ENCODE peak calls at places on chromosomes 4 and X, in six cellular contexts. One of them, this sample, is unnamed.

GRCh38 chr4:10106421-10107039 is 10.1 kb downstream of the WDR1 start:
- DNase-seq in upper lobe of left lung: no peak
- DNase-seq in sigmoid colon: peak
- DNase-seq in HCT116: peak
- DNase-seq in transverse colon: peak
- DNase-seq in stomach: peak
- DNase-seq in this sample: no peak

GRCh38 chrX:72131317-72132294 is at the start of gene RTL5:
- DNase-seq in sigmoid colon: peak
- DNase-seq in stomach: peak
- DNase-seq in upper lobe of left lung: peak
- DNase-seq in transverse colon: peak
- DNase-seq in HCT116: peak
- DNase-seq in this sample: peak

GRCh38 chrX:15359701-15360100 is 24.4 kb upstream of the PIGA start:
- DNase-seq in transverse colon: no peak
- DNase-seq in sigmoid colon: no peak
- DNase-seq in upper lobe of left lung: no peak
- DNase-seq in HCT116: no peak
- DNase-seq in stomach: no peak
- DNase-seq in this sample: no peak

GRCh38 chrX:15349046-15349445 is 13.7 kb upstream of the PIGA start:
- DNase-seq in HCT116: peak
- DNase-seq in upper lobe of left lung: no peak
- DNase-seq in sigmoid colon: no peak
- DNase-seq in transverse colon: peak
- DNase-seq in stomach: peak
- DNase-seq in this sample: no peak

GRCh38 chr4:65971686-65972085 is 301.4 kb upstream of the EPHA5 start:
- DNase-seq in HCT116: no peak
- DNase-seq in upper lobe of left lung: no peak
- DNase-seq in transverse colon: no peak
- DNase-seq in sigmoid colon: no peak
- DNase-seq in stomach: no peak
- DNase-seq in this sample: no peak

GRCh38 chrX:53065066-53065465 is 16.5 kb downstream of the GPR173 start:
- DNase-seq in transverse colon: no peak
- DNase-seq in HCT116: no peak
- DNase-seq in upper lobe of left lung: no peak
- DNase-seq in sigmoid colon: no peak
- DNase-seq in stomach: no peak
- DNase-seq in this sample: no peak

GRCh38 chr4:177057191-177057590 is 252.5 kb upstream of the NEIL3 start:
- DNase-seq in HCT116: no peak
- DNase-seq in upper lobe of left lung: no peak
- DNase-seq in sigmoid colon: no peak
- DNase-seq in stomach: no peak
- DNase-seq in transverse colon: no peak
- DNase-seq in this sample: no peak

GRCh38 chr4:40736910-40737309 is 12.8 kb upstream of the NSUN7 start:
- DNase-seq in upper lobe of left lung: no peak
- DNase-seq in transverse colon: no peak
- DNase-seq in sigmoid colon: no peak
- DNase-seq in stomach: no peak
- DNase-seq in HCT116: peak
- DNase-seq in this sample: no peak

GRCh38 chrX:134999469-134999868 is 8.7 kb downstream of the SMIM10 start:
- DNase-seq in HCT116: peak
- DNase-seq in sigmoid colon: no peak
- DNase-seq in upper lobe of left lung: no peak
- DNase-seq in transverse colon: no peak
- DNase-seq in stomach: no peak
- DNase-seq in this sample: peak

GRCh38 chr4:173252024-173252935 is 81.9 kb downstream of the HMGB2 start:
- DNase-seq in HCT116: peak
- DNase-seq in upper lobe of left lung: no peak
- DNase-seq in stomach: peak
- DNase-seq in transverse colon: peak
- DNase-seq in sigmoid colon: peak
- DNase-seq in this sample: peak

GRCh38 chr4:183118585-183118984 is 19.5 kb downstream of the WWC2 start:
- DNase-seq in sigmoid colon: no peak
- DNase-seq in transverse colon: no peak
- DNase-seq in upper lobe of left lung: no peak
- DNase-seq in HCT116: no peak
- DNase-seq in stomach: no peak
- DNase-seq in this sample: no peak
- H3K4me3 ChIP-seq in sigmoid colon: no peak
- H3K4me3 ChIP-seq in transverse colon: no peak
- H3K4me3 ChIP-seq in upper lobe of left lung: no peak
- H3K4me3 ChIP-seq in HCT116: no peak
- H3K4me3 ChIP-seq in stomach: no peak
- H3K4me3 ChIP-seq in this sample: no peak

GRCh38 chr4:138090918-138091659 is 151.1 kb downstream of the SLC7A11 start:
- DNase-seq in stomach: no peak
- DNase-seq in HCT116: no peak
- DNase-seq in sigmoid colon: no peak
- DNase-seq in upper lobe of left lung: no peak
- DNase-seq in transverse colon: no peak
- DNase-seq in this sample: no peak

GRCh38 chr4:138095378-138095777 is 146.8 kb downstream of the SLC7A11 start:
- DNase-seq in stomach: no peak
- DNase-seq in HCT116: no peak
- DNase-seq in transverse colon: no peak
- DNase-seq in sigmoid colon: no peak
- DNase-seq in upper lobe of left lung: no peak
- DNase-seq in this sample: no peak

GRCh38 chr4:138088449-138089208 is 153.5 kb downstream of the SLC7A11 start:
- DNase-seq in stomach: no peak
- DNase-seq in upper lobe of left lung: peak
- DNase-seq in HCT116: no peak
- DNase-seq in sigmoid colon: no peak
- DNase-seq in transverse colon: no peak
- DNase-seq in this sample: no peak

GRCh38 chr4:138090145-138090917 is 151.8 kb downstream of the SLC7A11 start:
- DNase-seq in stomach: peak
- DNase-seq in sigmoid colon: peak
- DNase-seq in HCT116: peak
- DNase-seq in transverse colon: peak
- DNase-seq in upper lobe of left lung: peak
- DNase-seq in this sample: peak

DNA sequence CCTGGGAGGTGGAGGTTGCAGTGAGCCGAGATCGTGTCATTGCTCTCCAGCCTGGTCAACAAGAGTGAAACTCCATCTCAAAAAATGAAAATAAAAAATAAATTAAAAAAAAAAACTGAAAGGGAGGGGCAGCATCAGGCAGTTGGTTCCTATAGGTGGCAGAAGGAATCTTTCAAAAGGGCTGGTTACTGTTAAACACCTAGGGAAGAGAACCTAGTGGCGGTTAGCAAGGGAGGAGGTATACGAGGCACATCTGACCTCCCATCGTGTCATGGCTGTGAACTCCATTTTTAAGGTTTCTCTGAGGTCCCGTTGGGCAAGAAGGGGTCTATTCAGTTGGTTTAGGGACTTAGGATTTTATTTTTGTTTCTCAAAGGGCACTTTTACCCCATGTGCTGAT is 150.1 kb downstream of the SLC7A11 start:
- DNase-seq in upper lobe of left lung: no peak
- DNase-seq in HCT116: no peak
- DNase-seq in stomach: no peak
- DNase-seq in sigmoid colon: no peak
- DNase-seq in transverse colon: no peak
- DNase-seq in this sample: no peak
- TF ChIP-seq CTCF in upper lobe of left lung: no peak
- TF ChIP-seq CTCF in HCT116: no peak
- TF ChIP-seq CTCF in stomach: no peak
- TF ChIP-seq CTCF in sigmoid colon: no peak
- TF ChIP-seq CTCF in transverse colon: no peak
- TF ChIP-seq CTCF in this sample: no peak

GRCh38 chr4:7654550-7655266 is 220.0 kb upstream of the PSAPL1 start:
- DNase-seq in HCT116: no peak
- DNase-seq in transverse colon: no peak
- DNase-seq in sigmoid colon: no peak
- DNase-seq in upper lobe of left lung: peak
- DNase-seq in stomach: no peak
- DNase-seq in this sample: no peak

GRCh38 chr4:7653510-7654414 is 219.0 kb upstream of the PSAPL1 start:
- DNase-seq in upper lobe of left lung: no peak
- DNase-seq in HCT116: no peak
- DNase-seq in stomach: no peak
- DNase-seq in transverse colon: no peak
- DNase-seq in sigmoid colon: no peak
- DNase-seq in this sample: no peak

GRCh38 chr4:7656244-7656800 is 221.6 kb upstream of the PSAPL1 start:
- DNase-seq in upper lobe of left lung: peak
- DNase-seq in sigmoid colon: no peak
- DNase-seq in transverse colon: no peak
- DNase-seq in HCT116: no peak
- DNase-seq in stomach: no peak
- DNase-seq in this sample: no peak

GRCh38 chr4:7655267-7655548 is 220.5 kb upstream of the PSAPL1 start:
- DNase-seq in sigmoid colon: no peak
- DNase-seq in transverse colon: no peak
- DNase-seq in upper lobe of left lung: no peak
- DNase-seq in HCT116: no peak
- DNase-seq in stomach: no peak
- DNase-seq in this sample: no peak

GRCh38 chr4:7655549-7656243 is 221.0 kb upstream of the PSAPL1 start:
- DNase-seq in sigmoid colon: no peak
- DNase-seq in stomach: no peak
- DNase-seq in transverse colon: no peak
- DNase-seq in upper lobe of left lung: peak
- DNase-seq in HCT116: no peak
- DNase-seq in this sample: no peak
- TF ChIP-seq POLR2AphosphoS5 in sigmoid colon: no peak
- TF ChIP-seq POLR2AphosphoS5 in stomach: no peak
- TF ChIP-seq POLR2AphosphoS5 in transverse colon: no peak
- TF ChIP-seq POLR2AphosphoS5 in upper lobe of left lung: no peak
- TF ChIP-seq POLR2AphosphoS5 in HCT116: no peak
- TF ChIP-seq POLR2AphosphoS5 in this sample: no peak

GRCh38 chr4:25029479-25030282 is 1.1 kb downstream of the LGI2 start:
- DNase-seq in upper lobe of left lung: peak
- DNase-seq in sigmoid colon: no peak
- DNase-seq in HCT116: no peak
- DNase-seq in transverse colon: peak
- DNase-seq in stomach: no peak
- DNase-seq in this sample: no peak

GRCh38 chr4:25032126-25032525 is 1.4 kb upstream of the LGI2 start:
- DNase-seq in HCT116: no peak
- DNase-seq in stomach: no peak
- DNase-seq in transverse colon: no peak
- DNase-seq in sigmoid colon: no peak
- DNase-seq in upper lobe of left lung: no peak
- DNase-seq in this sample: no peak

GRCh38 chr4:25031077-25031606 is 396 bp upstream of the LGI2 start:
- DNase-seq in sigmoid colon: peak
- DNase-seq in upper lobe of left lung: peak
- DNase-seq in transverse colon: peak
- DNase-seq in stomach: no peak
- DNase-seq in HCT116: no peak
- DNase-seq in this sample: no peak

DNA sequence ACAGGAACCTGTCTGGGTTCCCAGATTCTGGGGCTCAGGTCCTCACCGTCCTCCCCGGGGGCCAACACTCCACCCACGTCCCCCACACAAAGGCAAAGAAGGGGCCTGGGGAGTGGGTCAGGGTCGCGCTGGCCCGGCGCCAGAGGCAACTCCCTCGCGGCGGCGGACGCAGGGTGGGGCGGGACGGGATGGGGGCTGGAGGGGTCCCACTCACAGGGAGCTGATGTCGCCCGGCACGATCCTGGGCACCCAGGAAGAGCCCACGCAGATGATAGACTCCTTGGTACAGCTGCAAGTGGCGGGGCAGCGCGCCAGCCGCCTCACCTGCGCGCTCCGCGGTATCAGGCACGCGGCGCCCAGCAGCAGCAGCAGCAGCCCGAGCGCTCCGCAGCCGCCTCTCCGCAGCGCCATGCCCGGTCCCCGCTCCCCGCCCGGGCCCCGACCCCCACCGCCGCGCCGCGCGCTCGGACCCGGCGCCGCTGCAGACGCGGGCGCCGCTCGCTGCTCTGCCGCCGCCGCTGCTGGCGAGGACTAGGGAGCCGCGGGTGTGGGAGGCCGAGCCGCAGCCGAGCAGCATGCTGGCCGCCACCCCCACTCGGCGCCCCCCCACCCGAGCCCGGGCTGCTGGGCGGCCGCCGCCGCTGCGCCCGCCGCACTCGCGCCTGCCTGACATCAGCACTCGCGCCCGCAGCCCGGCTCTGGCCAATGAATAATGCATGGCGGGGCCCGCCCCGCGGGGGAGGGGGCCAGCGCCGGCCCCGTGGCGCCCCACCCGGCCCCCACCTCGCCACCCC is at the start of gene LGI2:
- DNase-seq in HCT116: no peak
- DNase-seq in transverse colon: peak
- DNase-seq in stomach: peak
- DNase-seq in sigmoid colon: peak
- DNase-seq in upper lobe of left lung: peak
- DNase-seq in this sample: no peak
- H3K4me3 ChIP-seq in HCT116: no peak
- H3K4me3 ChIP-seq in transverse colon: peak
- H3K4me3 ChIP-seq in stomach: peak
- H3K4me3 ChIP-seq in sigmoid colon: peak
- H3K4me3 ChIP-seq in upper lobe of left lung: peak
- H3K4me3 ChIP-seq in this sample: peak

DNA sequence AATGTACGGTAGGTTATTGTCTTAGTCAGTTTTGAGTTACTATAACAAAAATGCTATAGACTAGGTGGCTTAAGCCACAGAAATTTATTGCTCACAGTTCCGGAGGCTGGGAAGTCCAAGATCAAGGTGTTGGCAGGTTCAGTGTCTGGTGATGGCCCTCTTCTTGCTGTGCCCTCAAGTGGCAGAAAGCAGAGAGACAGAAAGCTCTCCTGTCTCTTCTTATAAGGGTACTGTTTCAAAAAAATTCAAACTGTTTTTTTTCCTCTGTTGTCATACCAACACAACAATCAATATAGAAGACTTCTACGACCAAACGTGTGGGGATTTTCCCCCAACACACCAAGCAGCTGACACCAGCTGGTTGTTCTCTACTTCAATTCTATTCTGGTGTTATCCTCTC is 53.4 kb downstream of the ADGRG4 start:
- DNase-seq in stomach: no peak
- DNase-seq in HCT116: no peak
- DNase-seq in sigmoid colon: no peak
- DNase-seq in upper lobe of left lung: no peak
- DNase-seq in transverse colon: no peak
- DNase-seq in this sample: no peak
- TF ChIP-seq CTCF in stomach: no peak
- TF ChIP-seq CTCF in HCT116: no peak
- TF ChIP-seq CTCF in sigmoid colon: no peak
- TF ChIP-seq CTCF in upper lobe of left lung: no peak
- TF ChIP-seq CTCF in transverse colon: no peak
- TF ChIP-seq CTCF in this sample: no peak